ENCODE peak calls at places on chromosomes 4 and X, in ten cellular contexts. Q is heart left ventricle; M is GM13976; F is NCI-H460; D is T-helper 2 cell; I is GM23248; A is activated CD4-positive, alpha-beta T cell treated with anti-CD3 and anti-CD28 coated beads for 24 hours; G is GM06990; O is ACHN; T is stimulated activated CD4-positive, alpha-beta T cell treated with anti-CD3 and anti-CD28 coated beads, TNF-alpha, amount 100 ng/mL, for 1 hour. H is an unnamed sample.

GRCh38 chrX:40120838-40121580 is 23.3 kb upstream of the BCOR start:
- DNase-seq in Q (no peak), M (no peak), F (no peak), D (no peak), I (no peak), A (no peak), G (no peak), O (no peak), T (no peak), H (no peak)

GRCh38 chr4:129532573-129532972 is 436.6 kb downstream of the C4orf33 start:
- DNase-seq in Q (no peak), M (no peak), F (no peak), D (no peak), I (no peak), A (no peak), G (no peak), O (no peak), T (no peak), H (no peak)

GRCh38 chr4:3489451-3489962 is 26.4 kb downstream of the DOK7 start:
- DNase-seq in Q (no peak), M (no peak), F (no peak), D (no peak), I (peak), A (no peak), G (peak), O (no peak), T (no peak), H (peak)

GRCh38 chr4:87405421-87405820 is 14.4 kb upstream of the HSD17B11 start:
- DNase-seq in Q (no peak), M (no peak), F (no peak), D (no peak), I (no peak), A (no peak), G (no peak), O (no peak), T (no peak), H (no peak)

GRCh38 chr4:99817310-99817885 is 771 bp downstream of the DAPP1 start:
- DNase-seq in Q (no peak), M (no peak), F (no peak), D (no peak), I (no peak), A (no peak), G (no peak), O (no peak), T (no peak), H (no peak)

GRCh38 chrX:21509912-21510311 is 135.7 kb downstream of the CNKSR2 start:
- DNase-seq in Q (no peak), M (no peak), F (no peak), D (no peak), I (peak), A (no peak), G (no peak), O (no peak), T (no peak), H (no peak)

GRCh38 chrX:111555559-111555958 is 44.1 kb downstream of the SERTM2 start:
- DNase-seq in Q (no peak), M (no peak), F (no peak), D (no peak), I (no peak), A (no peak), G (no peak), O (no peak), T (no peak), H (peak)

GRCh38 chr4:162610116-162610515 is 446.3 kb upstream of the FSTL5 start:
- DNase-seq in Q (no peak), M (no peak), F (no peak), D (no peak), I (no peak), A (no peak), G (no peak), O (no peak), T (no peak), H (no peak)

GRCh38 chr4:113733685-113734084 is 27.9 kb downstream of the CAMK2D start:
- DNase-seq in Q (no peak), M (no peak), F (no peak), D (no peak), I (no peak), A (no peak), G (no peak), O (no peak), T (no peak), H (no peak)

GRCh38 chrX:123481908-123482873 is 250.7 kb downstream of the THOC2 start:
- DNase-seq in Q (no peak), M (no peak), F (no peak), D (no peak), I (peak), A (no peak), G (no peak), O (no peak), T (no peak), H (no peak)

GRCh38 chrX:145405012-145405411 is 157.7 kb downstream of the SPANXN1 start:
- DNase-seq in Q (no peak), M (peak), F (peak), D (no peak), I (peak), A (no peak), G (no peak), O (peak), T (no peak), H (no peak)

GRCh38 chr4:7352486-7352885 is 82.2 kb downstream of the PSAPL1 start:
- DNase-seq in Q (no peak), M (no peak), F (no peak), D (no peak), I (no peak), A (no peak), G (no peak), O (no peak), T (no peak), H (no peak)

GRCh38 chr4:156223985-156224384 is 270.3 kb upstream of the CTSO start:
- DNase-seq in Q (no peak), M (no peak), F (no peak), D (no peak), I (no peak), A (no peak), G (no peak), O (no peak), T (no peak), H (no peak)

GRCh38 chr4:165635261-165635838 is 237.7 kb upstream of the TLL1 start:
- DNase-seq in Q (no peak), M (no peak), F (no peak), D (no peak), I (no peak), A (no peak), G (no peak), O (no peak), T (no peak), H (peak)

GRCh38 chr4:66972087-66972486 is 573.2 kb downstream of the CENPC start:
- DNase-seq in Q (no peak), M (no peak), F (no peak), D (no peak), I (no peak), A (no peak), G (no peak), O (no peak), T (no peak), H (no peak)

GRCh38 chrX:124226129-124226528 is 106.3 kb upstream of the TEX13D start:
- DNase-seq in Q (no peak), M (no peak), F (no peak), D (no peak), I (peak), A (no peak), G (no peak), O (no peak), T (no peak), H (no peak)

GRCh38 chr4:7828011-7828720 is 111.5 kb downstream of the AFAP1 start:
- DNase-seq in Q (peak), M (peak), F (no peak), D (peak), I (peak), A (peak), G (peak), O (no peak), T (peak), H (peak)

GRCh38 chr4:112516401-112517066 is 554 bp upstream of the NEUROG2 start:
- DNase-seq in Q (no peak), M (peak), F (no peak), D (no peak), I (no peak), A (no peak), G (peak), O (no peak), T (no peak), H (peak)

H was measured in ELF-1.